ENCODE peak calls at places on chromosomes 12 and 14, in five cellular contexts. K, O, A, F and J are unnamed samples.

GRCh38 chr14:95664046-95664445 is 22.2 kb upstream of the TCL1B start:
- DNase-seq in K (no peak), O (no peak), A (no peak), F (no peak), J (no peak)

GRCh38 chr14:102565331-102565887 is 27.0 kb upstream of the RCOR1 start:
- DNase-seq in K (no peak), O (no peak), A (no peak), F (no peak), J (no peak)

GRCh38 chr12:8946733-8947132 is 2.7 kb downstream of the M6PR start:
- DNase-seq in K (no peak), O (no peak), A (no peak), F (no peak), J (no peak)

GRCh38 chr12:122840580-122841513 is 5.6 kb downstream of the HIP1R start:
- DNase-seq in K (peak), O (no peak), A (no peak), F (no peak), J (peak)

GRCh38 chr12:39435531-39435930 is 7.4 kb downstream of the KIF21A start:
- DNase-seq in K (no peak), O (no peak), A (no peak), F (no peak), J (no peak)

GRCh38 chr12:873954-874353 is 75.5 kb downstream of the RAD52 start:
- DNase-seq in K (no peak), O (no peak), A (no peak), F (peak), J (no peak)

GRCh38 chr12:7130791-7131501 is 775 bp downstream of the CLSTN3 start:
- DNase-seq in K (peak), O (no peak), A (no peak), F (peak), J (peak)

GRCh38 chr12:98678946-98679610 is 34.0 kb downstream of the APAF1 start:
- DNase-seq in K (peak), O (no peak), A (no peak), F (no peak), J (no peak)

GRCh38 chr14:104753528-104754212 is 723 bp downstream of the SIVA1 start:
- DNase-seq in K (no peak), O (no peak), A (no peak), F (peak), J (peak)

GRCh38 chr12:90238872-90239271 is 530.2 kb upstream of the ATP2B1 start:
- DNase-seq in K (no peak), O (no peak), A (no peak), F (no peak), J (no peak)

GRCh38 chr14:30580616-30581282 is 21.8 kb downstream of the G2E3 start:
- DNase-seq in K (no peak), O (no peak), A (no peak), F (no peak), J (no peak)

GRCh38 chr14:39967885-39968284 is 535.7 kb upstream of the FBXO33 start:
- DNase-seq in K (no peak), O (no peak), A (no peak), F (no peak), J (no peak)

GRCh38 chr14:39977198-39977597 is 545.0 kb upstream of the FBXO33 start:
- DNase-seq in K (no peak), O (no peak), A (no peak), F (no peak), J (no peak)

GRCh38 chr14:39974036-39974435 is 541.8 kb upstream of the FBXO33 start:
- DNase-seq in K (no peak), O (no peak), A (no peak), F (no peak), J (no peak)

DNA sequence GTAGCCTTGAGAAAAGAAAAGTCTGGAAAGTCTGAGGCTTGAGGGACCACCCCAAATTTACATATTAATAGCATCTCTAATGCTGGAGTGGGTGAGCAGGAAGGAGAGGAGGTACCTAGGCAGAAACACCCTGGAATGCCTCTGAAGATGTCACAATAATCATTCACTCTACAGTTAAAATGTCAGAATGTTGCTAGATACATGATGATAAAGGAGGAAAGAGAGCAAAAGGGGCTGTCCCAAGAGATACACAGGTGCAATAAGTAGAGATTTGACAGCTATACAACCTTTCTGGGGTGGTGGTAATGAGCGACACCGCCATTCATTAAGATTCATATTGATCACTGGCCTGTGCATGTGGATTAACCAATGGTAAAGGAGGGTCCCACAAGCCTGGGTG is 540.5 kb upstream of the FBXO33 start:
- DNase-seq in K (no peak), O (no peak), A (no peak), F (no peak), J (no peak)
- H2BK12ac ChIP-seq in K (no peak), O (no peak), A (no peak), F (no peak), J (no peak)

DNA sequence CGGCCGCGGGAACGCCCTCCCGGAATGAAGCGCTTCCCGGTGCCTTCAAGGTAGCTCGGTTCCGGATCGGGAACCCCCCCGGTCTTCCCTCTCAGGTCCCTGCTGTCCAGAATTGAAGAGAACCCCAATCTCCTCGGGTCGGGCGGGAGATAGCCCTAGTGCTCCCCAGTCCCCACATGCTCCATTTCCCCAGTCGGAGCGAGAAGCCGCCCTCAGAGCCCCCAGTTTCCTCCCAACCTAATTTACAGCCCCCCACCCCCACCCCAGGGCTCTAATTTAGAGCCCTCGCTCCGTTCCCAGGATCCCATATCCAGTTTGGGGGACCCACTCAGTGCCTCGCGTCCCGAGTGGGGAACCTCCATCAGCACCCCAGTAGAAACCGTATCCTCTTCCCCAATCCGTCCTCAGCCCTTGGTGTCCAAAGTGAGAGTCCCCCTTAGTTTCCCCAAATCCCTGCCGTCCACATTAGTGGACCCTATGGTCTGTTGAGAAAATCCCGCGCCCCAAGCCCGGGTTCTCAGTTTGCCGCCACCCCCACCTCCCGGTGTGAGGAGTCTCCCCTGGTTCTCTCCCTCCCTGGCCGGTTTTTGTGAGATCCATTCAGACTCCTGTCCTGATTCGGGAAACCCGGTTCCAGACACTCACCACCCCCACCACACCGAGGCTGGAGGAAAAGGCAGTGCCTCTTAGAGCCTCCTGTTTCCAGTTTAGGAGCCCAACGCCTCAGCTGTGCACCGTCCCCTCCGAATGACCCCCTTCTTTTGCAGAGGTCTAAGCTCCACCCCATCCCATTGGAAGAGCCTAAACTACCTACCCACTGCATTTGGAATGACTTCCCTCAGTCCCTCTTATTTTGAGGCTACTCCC is 745 bp upstream of the MSI1 start:
- DNase-seq in K (peak), O (no peak), A (no peak), F (no peak), J (no peak)
- H2BK5ac ChIP-seq in K (no peak), O (peak), A (peak), F (no peak), J (no peak)

GRCh38 chr14:67965684-67966083 is 146.1 kb downstream of the RAD51B start:
- DNase-seq in K (no peak), O (no peak), A (no peak), F (no peak), J (no peak)

GRCh38 chr14:67963545-67963944 is 144.0 kb downstream of the RAD51B start:
- DNase-seq in K (no peak), O (no peak), A (no peak), F (no peak), J (no peak)

GRCh38 chr14:67962215-67962644 is 142.7 kb downstream of the RAD51B start:
- DNase-seq in K (no peak), O (no peak), A (no peak), F (no peak), J (no peak)

GRCh38 chr14:67964391-67964812 is 144.8 kb downstream of the RAD51B start:
- DNase-seq in K (no peak), O (no peak), A (no peak), F (peak), J (peak)

GRCh38 chr14:67963960-67964359 is 144.4 kb downstream of the RAD51B start:
- DNase-seq in K (no peak), O (no peak), A (no peak), F (no peak), J (no peak)
- H3K14ac ChIP-seq in K (no peak), O (no peak), A (no peak), F (no peak), J (no peak)

GRCh38 chr12:27940245-27940644 is 32.3 kb downstream of the PTHLH start:
- DNase-seq in K (no peak), O (no peak), A (no peak), F (no peak), J (peak)
- H2BK12ac ChIP-seq in K (no peak), O (no peak), A (no peak), F (no peak), J (peak)

GRCh38 chr12:121805171-121805687 is 1.4 kb downstream of the SETD1B start:
- DNase-seq in K (no peak), O (no peak), A (no peak), F (peak), J (no peak)

GRCh38 chr12:121803861-121804416 is at the start of gene SETD1B:
- DNase-seq in K (no peak), O (no peak), A (no peak), F (peak), J (no peak)

GRCh38 chr12:121805800-121806555 is 2.2 kb downstream of the SETD1B start:
- DNase-seq in K (no peak), O (no peak), A (no peak), F (peak), J (no peak)

GRCh38 chr12:121802843-121803698 is 738 bp upstream of the SETD1B start:
- DNase-seq in K (peak), O (peak), A (peak), F (peak), J (peak)

GRCh38 chr12:121804417-121805111 is 755 bp downstream of the SETD1B start:
- DNase-seq in K (no peak), O (no peak), A (no peak), F (peak), J (no peak)
- H2BK5ac ChIP-seq in K (no peak), O (peak), A (no peak), F (peak), J (peak)